ENCODE peak calls at places on chromosome 14, in six cellular contexts. One of them, this sample, is unnamed.

GRCh38 chr14:97776890-97777564 is 979.8 kb downstream of the VRK1 start:
- DNase-seq in mesendoderm: peak; percentile 13
- DNase-seq in H9: no peak
- DNase-seq in KBM-7: no peak
- DNase-seq in GM19239: no peak
- DNase-seq in A549: no peak
- DNase-seq in this sample: no peak

GRCh38 chr14:63555572-63555971 is 12.4 kb upstream of the PPP2R5E start:
- DNase-seq in A549: no peak
- DNase-seq in H9: no peak
- DNase-seq in GM19239: no peak
- DNase-seq in mesendoderm: no peak
- DNase-seq in KBM-7: no peak
- DNase-seq in this sample: no peak

GRCh38 chr14:69876848-69877306 is 2.3 kb upstream of the SMOC1 start:
- DNase-seq in H9: no peak
- DNase-seq in KBM-7: no peak
- DNase-seq in GM19239: no peak
- DNase-seq in A549: no peak
- DNase-seq in mesendoderm: no peak
- DNase-seq in this sample: no peak

GRCh38 chr14:80465541-80466220 is 254.4 kb upstream of the DIO2 start:
- DNase-seq in A549: no peak
- DNase-seq in H9: no peak
- DNase-seq in mesendoderm: no peak
- DNase-seq in KBM-7: no peak
- DNase-seq in GM19239: no peak
- DNase-seq in this sample: no peak

GRCh38 chr14:92755495-92755894 is 7.1 kb upstream of the LGMN start:
- DNase-seq in mesendoderm: no peak
- DNase-seq in GM19239: no peak
- DNase-seq in H9: no peak
- DNase-seq in A549: no peak
- DNase-seq in KBM-7: no peak
- DNase-seq in this sample: no peak

GRCh38 chr14:68104518-68104917 is 284.9 kb downstream of the RAD51B start:
- DNase-seq in KBM-7: no peak
- DNase-seq in GM19239: no peak
- DNase-seq in A549: no peak
- DNase-seq in mesendoderm: peak; percentile 93
- DNase-seq in H9: no peak
- DNase-seq in this sample: no peak

GRCh38 chr14:56891226-56891625 is 80.9 kb upstream of the OTX2 start:
- DNase-seq in mesendoderm: no peak
- DNase-seq in H9: no peak
- DNase-seq in GM19239: no peak
- DNase-seq in KBM-7: no peak
- DNase-seq in A549: no peak
- DNase-seq in this sample: no peak

GRCh38 chr14:99273724-99274345 is 1.8 kb upstream of the BCL11B start:
- DNase-seq in A549: peak; percentile 33
- DNase-seq in GM19239: no peak
- DNase-seq in KBM-7: no peak
- DNase-seq in mesendoderm: peak; percentile 73
- DNase-seq in H9: no peak
- DNase-seq in this sample: no peak

GRCh38 chr14:64294672-64295413 is 672 bp upstream of the ESR2 start:
- DNase-seq in GM19239: peak; percentile 76
- DNase-seq in mesendoderm: peak; percentile 73
- DNase-seq in H9: peak; percentile 87
- DNase-seq in KBM-7: peak; percentile 64
- DNase-seq in A549: peak; percentile 84
- DNase-seq in this sample: no peak

GRCh38 chr14:89252887-89253532 is 164.0 kb downstream of the FOXN3 start:
- DNase-seq in mesendoderm: peak; percentile 75
- DNase-seq in A549: no peak
- DNase-seq in GM19239: no peak
- DNase-seq in H9: peak; percentile 48
- DNase-seq in KBM-7: peak; percentile 5
- DNase-seq in this sample: no peak

GRCh38 chr14:69695664-69696527 is 71.0 kb upstream of the SRSF5 start:
- DNase-seq in GM19239: no peak
- DNase-seq in H9: no peak
- DNase-seq in A549: no peak
- DNase-seq in mesendoderm: peak; percentile 43
- DNase-seq in KBM-7: peak; percentile 73
- DNase-seq in this sample: no peak

GRCh38 chr14:68523994-68524725 is 268.7 kb downstream of the ZFP36L1 start:
- DNase-seq in mesendoderm: no peak
- DNase-seq in A549: no peak
- DNase-seq in GM19239: no peak
- DNase-seq in KBM-7: no peak
- DNase-seq in H9: no peak
- DNase-seq in this sample: no peak

GRCh38 chr14:92601757-92602417 is 88.3 kb downstream of the RIN3 start:
- DNase-seq in A549: no peak
- DNase-seq in H9: no peak
- DNase-seq in mesendoderm: no peak
- DNase-seq in KBM-7: no peak
- DNase-seq in GM19239: no peak
- DNase-seq in this sample: no peak

GRCh38 chr14:59511916-59512530 is 27.7 kb downstream of the JKAMP start:
- DNase-seq in H9: peak; percentile 71
- DNase-seq in A549: peak; percentile 24
- DNase-seq in mesendoderm: peak; percentile 65
- DNase-seq in KBM-7: peak; percentile 32
- DNase-seq in GM19239: no peak
- DNase-seq in this sample: no peak

GRCh38 chr14:71408362-71409035 is 501.2 kb downstream of the PCNX1 start:
- DNase-seq in H9: no peak
- DNase-seq in mesendoderm: peak; percentile 49
- DNase-seq in GM19239: no peak
- DNase-seq in A549: no peak
- DNase-seq in KBM-7: no peak
- DNase-seq in this sample: no peak

GRCh38 chr14:20262642-20263128 is 23.6 kb downstream of the OR11H4 start:
- DNase-seq in A549: no peak
- DNase-seq in mesendoderm: peak; percentile 50
- DNase-seq in KBM-7: no peak
- DNase-seq in H9: no peak
- DNase-seq in GM19239: no peak
- DNase-seq in this sample: no peak

GRCh38 chr14:68951051-68951797 is 27.9 kb downstream of the ACTN1 start:
- DNase-seq in A549: peak; percentile 80
- DNase-seq in H9: no peak
- DNase-seq in KBM-7: peak; percentile 61
- DNase-seq in GM19239: no peak
- DNase-seq in mesendoderm: peak; percentile 58
- DNase-seq in this sample: peak; percentile 28

GRCh38 chr14:59308706-59309105 is 120.2 kb downstream of the DAAM1 start:
- DNase-seq in mesendoderm: no peak
- DNase-seq in A549: no peak
- DNase-seq in H9: no peak
- DNase-seq in GM19239: no peak
- DNase-seq in KBM-7: no peak
- DNase-seq in this sample: no peak

GRCh38 chr14:72800848-72801370 is 93.0 kb downstream of the DPF3 start:
- DNase-seq in mesendoderm: no peak
- DNase-seq in H9: no peak
- DNase-seq in A549: no peak
- DNase-seq in KBM-7: no peak
- DNase-seq in GM19239: no peak
- DNase-seq in this sample: no peak

GRCh38 chr14:69441948-69442347 is 42.6 kb upstream of the PLEKHD1 start:
- DNase-seq in A549: no peak
- DNase-seq in KBM-7: no peak
- DNase-seq in GM19239: no peak
- DNase-seq in mesendoderm: no peak
- DNase-seq in H9: no peak
- DNase-seq in this sample: no peak

GRCh38 chr14:104396682-104397470 is 182.7 kb upstream of the C14orf180 start:
- DNase-seq in A549: no peak
- DNase-seq in KBM-7: no peak
- DNase-seq in H9: peak; percentile 9
- DNase-seq in GM19239: no peak
- DNase-seq in mesendoderm: no peak
- DNase-seq in this sample: no peak

GRCh38 chr14:95460647-95461478 is 55.6 kb downstream of the SYNE3 start:
- DNase-seq in KBM-7: no peak
- DNase-seq in GM19239: no peak
- DNase-seq in mesendoderm: peak; percentile 73
- DNase-seq in H9: peak; percentile 37
- DNase-seq in A549: peak; percentile 61
- DNase-seq in this sample: no peak

GRCh38 chr14:75531660-75532317 is 9.5 kb downstream of the BATF start:
- DNase-seq in A549: peak; percentile 41
- DNase-seq in mesendoderm: no peak
- DNase-seq in H9: no peak
- DNase-seq in KBM-7: no peak
- DNase-seq in GM19239: no peak
- DNase-seq in this sample: no peak

GRCh38 chr14:65976771-65977170 is 509.4 kb upstream of the CCDC196 start:
- DNase-seq in H9: no peak
- DNase-seq in KBM-7: no peak
- DNase-seq in GM19239: no peak
- DNase-seq in A549: no peak
- DNase-seq in mesendoderm: no peak
- DNase-seq in this sample: no peak

GRCh38 chr14:100622234-100622633 is 35.0 kb upstream of the BEGAIN start:
- DNase-seq in H9: no peak
- DNase-seq in KBM-7: peak; percentile 49
- DNase-seq in mesendoderm: no peak
- DNase-seq in GM19239: no peak
- DNase-seq in A549: no peak
- DNase-seq in this sample: no peak

GRCh38 chr14:99177876-99178630 is 93.9 kb downstream of the BCL11B start:
- DNase-seq in A549: no peak
- DNase-seq in H9: peak; percentile 20
- DNase-seq in GM19239: no peak
- DNase-seq in mesendoderm: no peak
- DNase-seq in KBM-7: no peak
- DNase-seq in this sample: no peak

This sample was measured in GF-D8.